ENCODE peak calls at places on chromosomes 3 and 15, in six cellular contexts. E is fibroblast of villous mesenchyme; N is mesenchymal stem cell; T is activated CD4-positive, alpha-beta T cell treated with anti-CD3 and anti-CD28 coated beads, Interleukin-2, amount 50 U/mL, for 4 hours; B is T-helper 1 cell; Z is CD8-positive, alpha-beta T cell. H is an unnamed sample.

GRCh38 chr3:117736851-117737250 is 1027.3 kb downstream of the TUSC7 start:
- DNase-seq in E (peak; percentile 16), N (no peak), T (no peak), B (no peak), Z (no peak), H (no peak)

GRCh38 chr15:59543721-59544547 is 67.6 kb upstream of the GCNT3 start:
- DNase-seq in E (no peak), N (no peak), T (no peak), B (no peak), Z (no peak), H (no peak)

GRCh38 chr15:98384328-98385029 is 263.9 kb upstream of the IGF1R start:
- DNase-seq in E (no peak), N (no peak), T (no peak), B (no peak), Z (no peak), H (no peak)

GRCh38 chr15:89395461-89395875 is 60.8 kb upstream of the POLG start:
- DNase-seq in E (no peak), N (no peak), T (no peak), B (no peak), Z (no peak), H (no peak)

GRCh38 chr3:16437640-16438039 is 75.9 kb downstream of the RFTN1 start:
- DNase-seq in E (peak; percentile 93), N (no peak), T (no peak), B (no peak), Z (no peak), H (no peak)

GRCh38 chr3:101677436-101678286 is 729 bp upstream of the ZBTB11 start:
- DNase-seq in E (no peak), N (no peak), T (no peak), B (no peak), Z (no peak), H (no peak)

GRCh38 chr3:72223116-72223515 is 438.2 kb upstream of the PROK2 start:
- DNase-seq in E (peak; percentile 17), N (no peak), T (no peak), B (no peak), Z (no peak), H (no peak)

GRCh38 chr3:102514241-102514640 is 79.4 kb downstream of the ZPLD1 start:
- DNase-seq in E (no peak), N (no peak), T (no peak), B (no peak), Z (no peak), H (no peak)

GRCh38 chr3:19711160-19711782 is 222.7 kb downstream of the EFHB start:
- DNase-seq in E (no peak), N (no peak), T (no peak), B (no peak), Z (no peak), H (no peak)

GRCh38 chr3:159668461-159668860 is 320.2 kb upstream of the IL12A start:
- DNase-seq in E (no peak), N (no peak), T (no peak), B (no peak), Z (no peak), H (no peak)

GRCh38 chr3:14245822-14246221 is 67.2 kb downstream of the LSM3 start:
- DNase-seq in E (no peak), N (no peak), T (no peak), B (no peak), Z (no peak), H (no peak)

GRCh38 chr3:76873509-76874242 is 166.2 kb upstream of the ROBO2 start:
- DNase-seq in E (no peak), N (peak; percentile 5), T (no peak), B (no peak), Z (no peak), H (no peak)

GRCh38 chr15:87672309-87672897 is 584.1 kb downstream of the NTRK3 start:
- DNase-seq in E (peak; percentile 40), N (peak; percentile 50), T (no peak), B (no peak), Z (no peak), H (no peak)

GRCh38 chr3:128317698-128318231 is 148.9 kb downstream of the DNAJB8 start:
- DNase-seq in E (no peak), N (no peak), T (no peak), B (no peak), Z (no peak), H (no peak)

GRCh38 chr3:124747111-124747981 is 17.1 kb downstream of the UMPS start:
- DNase-seq in E (no peak), N (no peak), T (no peak), B (no peak), Z (no peak), H (no peak)

GRCh38 chr3:141308588-141309218 is 59.6 kb upstream of the ZBTB38 start:
- DNase-seq in E (peak; percentile 69), N (peak; percentile 58), T (no peak), B (no peak), Z (no peak), H (no peak)

GRCh38 chr3:35864871-35865270 is 225.5 kb downstream of the ARPP21 start:
- DNase-seq in E (no peak), N (no peak), T (no peak), B (no peak), Z (no peak), H (no peak)

GRCh38 chr15:61834076-61834697 is 226.1 kb downstream of the VPS13C start:
- DNase-seq in E (peak; percentile 70), N (peak; percentile 67), T (peak; percentile 70), B (peak; percentile 51), Z (peak; percentile 58), H (peak; percentile 51)

GRCh38 chr15:75067123-75067854 is 43.9 kb downstream of the PPCDC start:
- DNase-seq in E (peak; percentile 73), N (peak; percentile 56), T (no peak), B (no peak), Z (peak; percentile 21), H (peak; percentile 72)

GRCh38 chr3:56940331-56940730 is 120.1 kb upstream of the SPATA12 start:
- DNase-seq in E (no peak), N (no peak), T (no peak), B (no peak), Z (no peak), H (no peak)

GRCh38 chr3:12392101-12392878 is 92.0 kb upstream of the TSEN2 start:
- DNase-seq in E (peak; percentile 54), N (no peak), T (no peak), B (no peak), Z (no peak), H (no peak)

GRCh38 chr3:2262204-2262603 is 163.5 kb downstream of the CNTN4 start:
- DNase-seq in E (no peak), N (peak; percentile 3), T (no peak), B (no peak), Z (no peak), H (no peak)

GRCh38 chr3:58383904-58384303 is 49.7 kb downstream of the PDHB start:
- DNase-seq in E (peak; percentile 98), N (peak; percentile 99), T (no peak), B (no peak), Z (no peak), H (no peak)

GRCh38 chr15:67547836-67548531 is 5.5 kb downstream of the MAP2K5 start:
- DNase-seq in E (no peak), N (peak; percentile 59), T (no peak), B (no peak), Z (no peak), H (no peak)

GRCh38 chr3:186519021-186519658 is 25.0 kb downstream of the CRYGS start:
- DNase-seq in E (no peak), N (no peak), T (peak; percentile 64), B (peak; percentile 43), Z (peak; percentile 55), H (peak; percentile 18)

GRCh38 chr3:186997061-186998054 is 67.0 kb downstream of the ST6GAL1 start:
- DNase-seq in E (no peak), N (no peak), T (no peak), B (no peak), Z (no peak), H (no peak)

GRCh38 chr3:16828815-16829214 is 55.9 kb upstream of the PLCL2 start:
- DNase-seq in E (peak; percentile 49), N (peak; percentile 25), T (peak; percentile 60), B (peak; percentile 38), Z (peak; percentile 34), H (peak; percentile 28)

GRCh38 chr3:65551945-65552344 is 486.8 kb downstream of the MAGI1 start:
- DNase-seq in E (no peak), N (no peak), T (no peak), B (no peak), Z (no peak), H (no peak)

GRCh38 chr15:25846377-25846776 is 16.8 kb downstream of the ATP10A start:
- DNase-seq in E (no peak), N (no peak), T (peak; percentile 71), B (no peak), Z (peak; percentile 41), H (peak; percentile 54)

GRCh38 chr3:11508346-11509174 is 135.2 kb downstream of the VGLL4 start:
- DNase-seq in E (no peak), N (no peak), T (no peak), B (no peak), Z (no peak), H (no peak)

GRCh38 chr3:127820221-127820870 is 2.0 kb downstream of the MGLL start:
- DNase-seq in E (peak; percentile 49), N (peak; percentile 63), T (no peak), B (no peak), Z (no peak), H (no peak)

GRCh38 chr3:72582211-72582878 is 265.9 kb downstream of the SHQ1 start:
- DNase-seq in E (no peak), N (no peak), T (no peak), B (no peak), Z (no peak), H (no peak)

GRCh38 chr3:71173421-71173975 is 410.0 kb downstream of the FOXP1 start:
- DNase-seq in E (peak; percentile 70), N (peak; percentile 79), T (no peak), B (no peak), Z (no peak), H (no peak)

GRCh38 chr15:91318976-91319714 is 219.1 kb downstream of the SV2B start:
- DNase-seq in E (no peak), N (no peak), T (no peak), B (no peak), Z (no peak), H (no peak)

GRCh38 chr3:80556728-80557127 is 788.9 kb upstream of the ROBO1 start:
- DNase-seq in E (no peak), N (no peak), T (no peak), B (no peak), Z (no peak), H (no peak)

GRCh38 chr3:68876112-68876713 is 56.1 kb downstream of the TAFA4 start:
- DNase-seq in E (peak; percentile 76), N (peak; percentile 70), T (peak; percentile 0), B (no peak), Z (no peak), H (no peak)

GRCh38 chr3:73623316-73623715 is 1.4 kb downstream of the PDZRN3 start:
- DNase-seq in E (no peak), N (peak; percentile 36), T (no peak), B (no peak), Z (no peak), H (no peak)

GRCh38 chr3:46472736-46473135 is 8.0 kb upstream of the LTF start:
- DNase-seq in E (no peak), N (no peak), T (no peak), B (no peak), Z (no peak), H (no peak)

GRCh38 chr3:162738778-162739177 is 1242.2 kb downstream of the OTOL1 start:
- DNase-seq in E (peak; percentile 66), N (peak; percentile 40), T (no peak), B (no peak), Z (no peak), H (no peak)

H was measured in activated T-helper 2 cell treated with anti-CD3 and anti-CD28 coated beads, Interferon-gamma antibody, Interleukin-2, Interleukin-4, amounts not matched to agents 10 μg/mL and 5 μg/mL and 100 μg/mL, durations not matched to agents 14 hours and 24 hours and 36 hours.